ENCODE peak calls at places on chromosomes 12 and 14, in seven cellular contexts. X is WERI-Rb-1; E is choroid plexus epithelial cell; H is smooth muscle cell of the brain vasculature; N is frontal cortex; T is glomerular endothelial cell; F is effector CD4-positive, alpha-beta T cell. I is an unnamed sample.

GRCh38 chr14:82999802-83000201 is 1466.1 kb upstream of the SEL1L start:
- DNase-seq in H (no peak), N (no peak), F (no peak), X (peak; percentile 42), T (no peak), E (peak; percentile 13), I (no peak)

GRCh38 chr12:52517005-52517835 is 3.0 kb downstream of the KRT5 start:
- DNase-seq in N (no peak), X (no peak), H (no peak), F (no peak), T (no peak), E (no peak), I (no peak)

GRCh38 chr14:22221508-22221907 is 367.5 kb downstream of the DAD1 start:
- DNase-seq in N (no peak), X (no peak), T (no peak), F (no peak), H (no peak), E (peak; percentile 75), I (no peak)

GRCh38 chr14:66388516-66388915 is 97.7 kb upstream of the CCDC196 start:
- DNase-seq in X (no peak), E (no peak), T (no peak), N (no peak), F (no peak), H (no peak), I (no peak)

GRCh38 chr12:11508699-11509098 is 113.3 kb upstream of the PRB2 start:
- DNase-seq in F (no peak), E (peak; percentile 69), X (no peak), H (no peak), N (no peak), T (no peak), I (no peak)

GRCh38 chr12:75786071-75786470 is 245.5 kb downstream of the PHLDA1 start:
- DNase-seq in N (no peak), F (no peak), X (no peak), E (no peak), H (no peak), T (no peak), I (no peak)

GRCh38 chr14:72825486-72825885 is 68.4 kb downstream of the DPF3 start:
- DNase-seq in H (no peak), X (no peak), T (no peak), N (no peak), E (no peak), F (no peak), I (no peak)

GRCh38 chr14:72000907-72001306 is 68.7 kb downstream of the RGS6 start:
- DNase-seq in H (no peak), X (no peak), E (no peak), N (no peak), T (no peak), F (no peak), I (no peak)

GRCh38 chr12:17540921-17541320 is 549.1 kb downstream of the RERGL start:
- DNase-seq in N (no peak), E (no peak), H (no peak), T (no peak), X (no peak), F (no peak), I (no peak)

GRCh38 chr12:124515981-124516380 is 51.4 kb downstream of the NCOR2 start:
- DNase-seq in N (no peak), E (no peak), X (no peak), H (no peak), F (no peak), T (no peak), I (no peak)

GRCh38 chr14:96192049-96192448 is 12.6 kb upstream of the BDKRB2 start:
- DNase-seq in T (no peak), E (no peak), N (no peak), X (no peak), H (no peak), F (no peak), I (no peak)

GRCh38 chr14:99891266-99891665 is 98.1 kb downstream of the EML1 start:
- DNase-seq in N (no peak), F (no peak), T (no peak), X (no peak), E (no peak), H (no peak), I (no peak)

GRCh38 chr14:28651148-28651547 is 115.4 kb upstream of the FOXG1 start:
- DNase-seq in F (no peak), X (no peak), E (peak; percentile 78), H (no peak), T (no peak), N (no peak), I (no peak)

GRCh38 chr12:52207895-52208294 is 16.1 kb upstream of the KRT80 start:
- DNase-seq in X (no peak), H (no peak), N (no peak), E (peak; percentile 73), T (no peak), F (no peak), I (no peak)

GRCh38 chr14:54762296-54762695 is 140.3 kb downstream of the GCH1 start:
- DNase-seq in F (no peak), E (peak; percentile 56), X (no peak), N (no peak), T (no peak), H (no peak), I (no peak)

GRCh38 chr14:63308723-63309317 is 9.9 kb downstream of the GPHB5 start:
- DNase-seq in T (no peak), X (peak; percentile 46), H (no peak), F (no peak), N (no peak), E (peak; percentile 55), I (no peak)

I was measured in pulmonary artery endothelial cell.